ENCODE peak calls at places on chromosomes 5 and 9, in seven cellular contexts. A is stimulated activated CD4-positive, alpha-beta T cell treated with anti-CD3 and anti-CD28 coated beads, Interleukin-15, amount 100 ng/mL, for 1 hour; N is SK-N-DZ; Y is activated CD8-positive, alpha-beta T cell treated with anti-CD3 and anti-CD28 coated beads, Interleukin-2, amount 10 ng/mL, durations not matched to agents 7 days and 5 days; J is mesendoderm; B is NCI-H345; Z is EL. T is an unnamed sample.

GRCh38 chr5:50440651-50441478 is at the start of gene EMB:
- DNase-seq in A (peak), B (peak), Z (peak), N (peak), Y (peak), J (peak), T (peak)

GRCh38 chr5:147743686-147744332 is 38.7 kb downstream of the JAKMIP2 start:
- DNase-seq in N (no peak), A (no peak), B (peak), Z (no peak), Y (no peak), J (no peak), T (no peak)

GRCh38 chr5:33855396-33855795 is 36.4 kb downstream of the ADAMTS12 start:
- DNase-seq in Y (no peak), B (no peak), N (no peak), Z (no peak), A (no peak), J (no peak), T (no peak)

GRCh38 chr5:167057665-167058064 is 1233.8 kb upstream of the WWC1 start:
- DNase-seq in Y (no peak), A (no peak), B (no peak), Z (no peak), J (no peak), N (no peak), T (no peak)

GRCh38 chr9:95010431-95010838 is 283.9 kb downstream of the AOPEP start:
- DNase-seq in A (no peak), N (no peak), B (no peak), J (no peak), Y (no peak), Z (no peak), T (no peak)

GRCh38 chr5:159095218-159095617 is 4.5 kb downstream of the EBF1 start:
- DNase-seq in B (no peak), Y (no peak), Z (no peak), J (peak), A (no peak), N (no peak), T (no peak)

GRCh38 chr9:126116351-126117157 is 210.1 kb upstream of the MVB12B start:
- DNase-seq in Y (peak), Z (no peak), B (peak), N (no peak), A (no peak), J (no peak), T (no peak)

GRCh38 chr9:37747271-37747753 is 6.3 kb upstream of the TRMT10B start:
- DNase-seq in N (peak), B (peak), A (no peak), J (peak), Z (peak), Y (peak), T (peak)

GRCh38 chr9:134165357-134166315 is 1.3 kb upstream of the RNU6ATAC start:
- DNase-seq in B (no peak), A (no peak), Y (peak), N (peak), J (peak), Z (peak), T (no peak)

GRCh38 chr5:51387854-51388320 is 4.6 kb downstream of the ISL1 start:
- DNase-seq in B (no peak), N (peak), Y (no peak), J (peak), A (no peak), Z (no peak), T (peak)

GRCh38 chr5:73496984-73497457 is 1.2 kb upstream of the BTF3 start:
- DNase-seq in N (peak), A (no peak), B (peak), J (peak), Z (peak), Y (no peak), T (no peak)

GRCh38 chr5:88480245-88480644 is 211.6 kb upstream of the TMEM161B start:
- DNase-seq in J (no peak), B (no peak), N (no peak), A (no peak), Z (no peak), Y (no peak), T (no peak)

GRCh38 chr9:137551656-137552534 is at the start of gene MRPL41:
- DNase-seq in A (peak), N (peak), Z (peak), B (peak), Y (peak), J (peak), T (peak)

GRCh38 chr5:66454186-66455078 is 141.8 kb upstream of the MAST4 start:
- DNase-seq in Y (no peak), Z (peak), A (no peak), B (no peak), N (no peak), J (peak), T (no peak)

GRCh38 chr9:111945216-111945615 is 48.6 kb downstream of the UGCG start:
- DNase-seq in J (no peak), A (no peak), Z (peak), Y (peak), N (no peak), B (no peak), T (no peak)

GRCh38 chr5:7592910-7593309 is 197.0 kb downstream of the ADCY2 start:
- DNase-seq in Z (no peak), J (peak), A (no peak), Y (no peak), B (peak), N (no peak), T (peak)

GRCh38 chr9:35844628-35845301 is 15.7 kb downstream of the TMEM8B start:
- DNase-seq in N (no peak), Z (peak), B (no peak), Y (peak), J (peak), A (no peak), T (peak)

GRCh38 chr5:113022661-113023060 is 46.1 kb downstream of the DCP2 start:
- DNase-seq in Y (peak), A (no peak), J (no peak), B (no peak), Z (no peak), N (no peak), T (no peak)

GRCh38 chr5:135436856-135437795 is 10.0 kb downstream of the DCANP1 start:
- DNase-seq in J (no peak), A (no peak), Y (peak), N (no peak), B (no peak), Z (peak), T (peak)

GRCh38 chr5:5752844-5753243 is 330.4 kb downstream of the ICE1 start:
- DNase-seq in J (no peak), Z (no peak), A (no peak), B (no peak), Y (no peak), N (no peak), T (no peak)

GRCh38 chr5:7850533-7851239 is at the start of gene CFAP90:
- DNase-seq in B (peak), Z (peak), Y (no peak), N (peak), J (peak), A (no peak), T (peak)

GRCh38 chr5:155027993-155028629 is 14.6 kb downstream of the KIF4B start:
- DNase-seq in Y (no peak), Z (no peak), B (no peak), A (no peak), J (peak), N (peak), T (peak)

GRCh38 chr5:59039296-59040006 is 456.6 kb downstream of the RAB3C start:
- DNase-seq in J (peak), A (peak), N (peak), B (peak), Y (peak), Z (peak), T (peak)

GRCh38 chr5:133460172-133460758 is 152.1 kb downstream of the FSTL4 start:
- DNase-seq in J (peak), N (no peak), Y (peak), B (peak), Z (no peak), A (no peak), T (peak)

GRCh38 chr9:110029422-110029814 is 178.5 kb downstream of the C9orf152 start:
- DNase-seq in A (no peak), B (no peak), J (peak), Y (no peak), N (no peak), Z (peak), T (no peak)

GRCh38 chr5:90169078-90169477 is 240.5 kb downstream of the CETN3 start:
- DNase-seq in A (no peak), J (no peak), B (peak), Y (no peak), N (no peak), Z (no peak), T (no peak)

GRCh38 chr5:154485092-154485491 is 7.1 kb upstream of the HAND1 start:
- DNase-seq in J (no peak), N (no peak), Y (no peak), A (no peak), B (peak), Z (no peak), T (no peak)

GRCh38 chr5:40801771-40802562 is 3.8 kb upstream of the PRKAA1 start:
- DNase-seq in B (no peak), N (no peak), Y (no peak), J (peak), Z (no peak), A (no peak), T (no peak)

GRCh38 chr5:42994285-42995151 is 45.6 kb downstream of the ANXA2R start:
- DNase-seq in B (no peak), Z (peak), Y (peak), A (peak), N (peak), J (peak), T (peak)

GRCh38 chr5:150517272-150518152 is 9.6 kb downstream of the NDST1 start:
- DNase-seq in N (no peak), B (peak), A (no peak), Y (no peak), Z (peak), J (peak), T (no peak)

GRCh38 chr5:79567926-79568549 is 44.2 kb upstream of the TENT2 start:
- DNase-seq in A (no peak), Y (no peak), N (no peak), Z (peak), J (no peak), B (no peak), T (no peak)

GRCh38 chr9:88733651-88734470 is 198.9 kb downstream of the NXNL2 start:
- DNase-seq in N (no peak), A (no peak), J (no peak), Z (peak), B (no peak), Y (no peak), T (no peak)

GRCh38 chr9:95206143-95206542 is 111.4 kb downstream of the FANCC start:
- DNase-seq in N (peak), J (no peak), Y (no peak), A (no peak), B (no peak), Z (peak), T (no peak)

GRCh38 chr9:78029601-78030552 is 1.7 kb downstream of the GNAQ start:
- DNase-seq in B (peak), Z (peak), Y (peak), A (no peak), J (peak), N (peak), T (peak)

GRCh38 chr9:14346826-14347407 is 33.0 kb upstream of the NFIB start:
- DNase-seq in Z (no peak), A (no peak), N (no peak), J (peak), Y (no peak), B (no peak), T (peak)

GRCh38 chr5:168667301-168667859 is 88.2 kb upstream of the PANK3 start:
- DNase-seq in J (no peak), A (no peak), B (no peak), Y (no peak), Z (no peak), N (no peak), T (no peak)

T was measured in H7.